ENCODE peak calls at places on chromosome 11, in seven cellular contexts. C is stimulated activated CD8-positive, alpha-beta memory T cell treated with anti-CD3 and anti-CD28 coated beads, Interleukin-4, amount 100 ng/mL, for 48 hours; V is choroid plexus epithelial cell; N is activated CD8-positive, alpha-beta memory T cell treated with anti-CD3 and anti-CD28 coated beads for 1 hour; B is NCI-H1694; I is neuronal stem cell; A is activated T-cell treated with anti-CD3 and anti-CD28 coated beads for 48 hours. J is an unnamed sample.

GRCh38 chr11:13962562-13963168 is at the start of gene SPON1:
- DNase-seq in C (peak; percentile 57), V (peak; percentile 4), N (peak; percentile 25), B (no peak), I (peak; percentile 75), A (peak; percentile 41), J (no peak)

GRCh38 chr11:28476053-28476452 is 367.9 kb downstream of the METTL15 start:
- DNase-seq in C (no peak), V (peak; percentile 48), N (no peak), B (no peak), I (no peak), A (no peak), J (no peak)

GRCh38 chr11:130642994-130643393 is 194.5 kb downstream of the ADAMTS15 start:
- DNase-seq in C (no peak), V (no peak), N (no peak), B (no peak), I (no peak), A (no peak), J (no peak)

GRCh38 chr11:33701831-33702230 is 1.2 kb upstream of the C11orf91 start:
- DNase-seq in C (no peak), V (peak; percentile 84), N (no peak), B (no peak), I (no peak), A (no peak), J (no peak)

GRCh38 chr11:76637491-76638266 is 32.9 kb downstream of the LRRC32 start:
- DNase-seq in C (peak; percentile 22), V (no peak), N (no peak), B (no peak), I (no peak), A (no peak), J (no peak)

GRCh38 chr11:116328410-116328809 is 444.4 kb downstream of the BUD13 start:
- DNase-seq in C (no peak), V (no peak), N (no peak), B (no peak), I (no peak), A (no peak), J (no peak)

GRCh38 chr11:45412033-45412432 is 125.9 kb upstream of the SYT13 start:
- DNase-seq in C (no peak), V (no peak), N (no peak), B (no peak), I (no peak), A (no peak), J (no peak)

GRCh38 chr11:92960886-92961285 is 8.6 kb upstream of the MTNR1B start:
- DNase-seq in C (no peak), V (peak; percentile 21), N (no peak), B (no peak), I (no peak), A (no peak), J (no peak)

GRCh38 chr11:21174781-21175180 is 505.4 kb downstream of the NELL1 start:
- DNase-seq in C (no peak), V (no peak), N (no peak), B (no peak), I (no peak), A (no peak), J (no peak)

GRCh38 chr11:63906585-63906984 is 10.4 kb downstream of the RCOR2 start:
- DNase-seq in C (peak; percentile 71), V (peak; percentile 55), N (peak; percentile 46), B (no peak), I (no peak), A (peak; percentile 29), J (no peak)

GRCh38 chr11:116601734-116602636 is 170.8 kb downstream of the BUD13 start:
- DNase-seq in C (no peak), V (peak; percentile 21), N (no peak), B (no peak), I (no peak), A (no peak), J (no peak)

GRCh38 chr11:26830757-26831156 is 108.9 kb upstream of the SLC5A12 start:
- DNase-seq in C (no peak), V (no peak), N (no peak), B (no peak), I (no peak), A (no peak), J (no peak)

GRCh38 chr11:2813141-2813908 is 72.2 kb downstream of the CDKN1C start:
- DNase-seq in C (peak; percentile 37), V (peak; percentile 71), N (no peak), B (no peak), I (no peak), A (no peak), J (no peak)

GRCh38 chr11:96112192-96113099 is 188.5 kb upstream of the MTMR2 start:
- DNase-seq in C (peak; percentile 43), V (peak; percentile 65), N (no peak), B (no peak), I (no peak), A (no peak), J (no peak)

GRCh38 chr11:10607462-10607861 is 39.0 kb upstream of the LYVE1 start:
- DNase-seq in C (no peak), V (no peak), N (no peak), B (no peak), I (no peak), A (no peak), J (no peak)

GRCh38 chr11:82356316-82356715 is 377.3 kb downstream of the FAM181B start:
- DNase-seq in C (no peak), V (no peak), N (no peak), B (no peak), I (no peak), A (no peak), J (no peak)

GRCh38 chr11:130908770-130909625 is 7.3 kb downstream of the SNX19 start:
- DNase-seq in C (no peak), V (peak; percentile 94), N (no peak), B (no peak), I (no peak), A (no peak), J (no peak)

GRCh38 chr11:96254854-96255253 is 88.1 kb downstream of the MAML2 start:
- DNase-seq in C (no peak), V (no peak), N (no peak), B (no peak), I (no peak), A (no peak), J (no peak)

GRCh38 chr11:73205666-73206343 is 12.3 kb upstream of the P2RY2 start:
- DNase-seq in C (no peak), V (peak; percentile 23), N (no peak), B (no peak), I (no peak), A (no peak), J (no peak)

GRCh38 chr11:102111787-102112653 is 1.8 kb downstream of the YAP1 start:
- DNase-seq in C (no peak), V (peak; percentile 79), N (no peak), B (no peak), I (no peak), A (no peak), J (no peak)

GRCh38 chr11:64619811-64620285 is 28.8 kb downstream of the SLC22A12 start:
- DNase-seq in C (peak; percentile 30), V (peak; percentile 82), N (no peak), B (no peak), I (no peak), A (no peak), J (no peak)

GRCh38 chr11:116427903-116428637 is 344.7 kb downstream of the BUD13 start:
- DNase-seq in C (no peak), V (no peak), N (no peak), B (no peak), I (peak; percentile 27), A (no peak), J (no peak)

GRCh38 chr11:87036756-87037449 is 831 bp upstream of the TMEM135 start:
- DNase-seq in C (no peak), V (peak; percentile 17), N (no peak), B (no peak), I (peak; percentile 23), A (no peak), J (no peak)

GRCh38 chr11:331332-332060 is 10.8 kb upstream of the IFITM3 start:
- DNase-seq in C (no peak), V (no peak), N (no peak), B (no peak), I (no peak), A (no peak), J (no peak)

GRCh38 chr11:12677131-12677530 is 2.9 kb downstream of the TEAD1 start:
- DNase-seq in C (no peak), V (no peak), N (no peak), B (no peak), I (no peak), A (no peak), J (no peak)

GRCh38 chr11:62611705-62612365 is 740 bp downstream of the EML3 start:
- DNase-seq in C (peak; percentile 69), V (peak; percentile 60), N (no peak), B (no peak), I (no peak), A (peak; percentile 40), J (no peak)

GRCh38 chr11:44936951-44937543 is 13.6 kb downstream of the TP53I11 start:
- DNase-seq in C (no peak), V (no peak), N (no peak), B (peak; percentile 70), I (no peak), A (no peak), J (no peak)

GRCh38 chr11:38256436-38256835 is 1658.4 kb upstream of the RAG2 start:
- DNase-seq in C (no peak), V (no peak), N (no peak), B (no peak), I (no peak), A (no peak), J (no peak)

GRCh38 chr11:111419641-111420327 is 40.7 kb upstream of the POU2AF1 start:
- DNase-seq in C (no peak), V (no peak), N (no peak), B (no peak), I (no peak), A (no peak), J (no peak)

GRCh38 chr11:23590909-23591308 is 730.6 kb upstream of the CCDC179 start:
- DNase-seq in C (no peak), V (no peak), N (no peak), B (no peak), I (no peak), A (no peak), J (no peak)

GRCh38 chr11:119567667-119568582 is 145.0 kb upstream of the THY1 start:
- DNase-seq in C (no peak), V (peak; percentile 52), N (no peak), B (peak; percentile 3), I (no peak), A (no peak), J (no peak)